ENCODE peak calls at places on chromosomes 5 and 9, in five cellular contexts. O is ovary, C is tibial nerve, H is stomach, Q is suprapubic skin. R is an unnamed sample. For H3K27me3, the result is how much of the 10 kb centered on the place peaks cover.

GRCh38 chr9:136808781-136809158 is 1.0 kb downstream of the RABL6 start:
- DNase-seq in O (no peak), Q (no peak), C (no peak), H (no peak), R (no peak)

GRCh38 chr9:84153885-84154284 is 173.3 kb downstream of the RMI1 start:
- DNase-seq in Q (no peak), H (peak), O (no peak), C (no peak), R (no peak)

GRCh38 chr5:180525363-180525762 is 31.2 kb downstream of the CNOT6 start:
- DNase-seq in H (no peak), C (no peak), Q (no peak), O (no peak), R (no peak)

GRCh38 chr5:176596689-176597416 is 13.1 kb downstream of the GPRIN1 start:
- DNase-seq in Q (no peak), H (peak), O (peak), C (no peak), R (peak)

GRCh38 chr5:15383469-15383868 is 116.5 kb upstream of the FBXL7 start:
- DNase-seq in C (no peak), O (no peak), Q (no peak), H (no peak), R (no peak)

GRCh38 chr9:17063535-17064135 is 71.2 kb upstream of the CNTLN start:
- DNase-seq in Q (no peak), H (no peak), C (no peak), O (no peak), R (no peak)

GRCh38 chr5:176779537-176779936 is 30.8 kb upstream of the UNC5A start:
- DNase-seq in H (no peak), C (no peak), Q (peak), O (peak), R (no peak)

GRCh38 chr5:141618030-141618803 is 583 bp downstream of the DIAPH1 start:
- DNase-seq in O (peak), C (no peak), Q (no peak), H (peak), R (peak)

GRCh38 chr5:180424094-180424493 is 70.1 kb upstream of the CNOT6 start:
- DNase-seq in O (no peak), C (no peak), H (no peak), Q (no peak), R (no peak)

GRCh38 chr5:178210073-178210526 is 5.8 kb downstream of the HNRNPAB start:
- DNase-seq in Q (no peak), C (no peak), O (no peak), H (no peak), R (no peak)

GRCh38 chr9:116323012-116323411 is 169.4 kb downstream of the PAPPA start:
- DNase-seq in H (no peak), Q (no peak), O (no peak), C (no peak), R (no peak)

GRCh38 chr5:157290156-157290980 is 24.4 kb downstream of the CYFIP2 start:
- DNase-seq in H (no peak), O (no peak), C (no peak), Q (no peak), R (no peak)

GRCh38 chr9:26656003-26656940 is 236.3 kb downstream of the CAAP1 start:
- DNase-seq in H (no peak), Q (no peak), C (no peak), O (no peak), R (no peak)

GRCh38 chr5:116626272-116626723 is 51.7 kb upstream of the SEMA6A start:
- DNase-seq in C (peak), Q (peak), O (peak), H (peak), R (peak)

GRCh38 chr9:36450110-36450732 is 50.2 kb upstream of the RNF38 start:
- DNase-seq in H (no peak), C (no peak), Q (no peak), O (no peak), R (no peak)

GRCh38 chr9:94065535-94065961 is 18.7 kb upstream of the PTPDC1 start:
- DNase-seq in C (peak), O (peak), H (peak), Q (peak), R (peak)

GRCh38 chr5:60674670-60675069 is 25.3 kb downstream of the DEPDC1B start:
- DNase-seq in H (no peak), O (no peak), Q (no peak), C (no peak), R (no peak)

DNA sequence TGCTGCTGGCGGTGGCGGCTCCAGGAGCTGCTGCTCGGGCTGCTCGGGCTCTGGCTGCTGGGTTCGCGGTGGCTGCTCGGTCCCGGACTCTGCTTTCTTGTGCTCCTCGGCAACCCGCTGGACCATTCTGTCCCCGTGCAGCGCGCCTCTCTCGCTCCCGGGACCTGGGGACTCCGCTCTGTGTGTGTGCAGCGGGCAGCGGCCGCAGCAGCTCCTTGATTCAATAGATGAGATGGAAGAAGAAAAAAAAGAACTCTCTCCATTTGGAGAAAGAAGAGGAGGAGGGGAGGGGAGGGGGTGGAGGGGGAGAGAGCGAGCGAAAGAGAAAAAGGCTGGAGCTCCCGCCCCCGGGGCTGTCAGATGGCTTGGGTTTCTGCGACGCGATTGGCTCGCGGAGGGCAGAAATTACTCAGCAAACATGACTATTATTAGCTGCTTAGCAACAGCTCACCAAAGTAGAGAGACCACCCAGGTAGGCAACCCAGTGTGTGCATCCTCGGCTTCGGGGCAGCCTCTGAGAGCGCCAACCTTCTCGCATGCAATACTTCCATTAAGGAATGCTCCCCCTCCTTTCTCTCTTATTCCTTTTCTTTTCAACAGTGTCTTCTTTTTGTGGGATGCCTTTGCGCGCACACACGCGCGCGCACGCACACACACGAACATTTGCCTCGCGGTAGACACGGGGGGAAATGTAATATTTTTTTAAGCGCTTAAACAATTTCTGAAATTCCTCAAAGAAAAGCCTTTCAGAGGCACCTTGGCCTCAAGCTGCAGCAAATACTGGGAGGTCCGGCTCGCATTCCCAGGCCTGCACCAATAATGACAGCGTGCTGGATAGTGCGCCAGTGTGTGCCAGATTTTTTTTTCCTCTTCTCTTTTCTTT is 7.6 kb downstream of the PTCH1 start:
- DNase-seq in Q (peak), C (peak), O (peak), H (peak), R (peak)
- H3K27ac ChIP-seq in Q (peak), C (peak), O (peak), H (peak), R (peak)

GRCh38 chr9:113410207-113411158 is at the start of the genes C9orf43 and POLE3:
- DNase-seq in C (peak), O (peak), Q (peak), H (peak), R (peak)
- TF ChIP-seq EP300 in C (peak), O (no peak), Q (no peak), H (no peak), R (no peak)

DNA sequence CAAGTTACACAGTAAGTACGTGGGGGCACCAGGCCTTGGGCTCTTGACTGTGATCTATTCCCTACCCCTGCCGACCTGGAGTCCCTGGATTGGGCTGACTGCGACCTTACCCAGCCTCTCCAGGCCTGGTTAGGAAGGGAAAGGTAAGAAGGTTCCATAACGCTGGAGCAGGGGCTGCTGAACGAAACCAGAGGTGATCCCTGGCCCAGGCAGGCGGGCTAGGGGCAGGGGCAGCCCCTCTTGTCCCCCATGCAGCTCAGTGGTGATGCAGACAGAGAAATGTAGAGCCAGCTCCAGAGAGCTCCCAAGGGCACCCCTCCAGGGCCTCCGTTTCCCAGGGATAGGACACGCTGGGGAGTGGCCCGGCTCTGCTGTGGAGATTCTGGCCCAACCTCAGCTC is 14.1 kb downstream of the PRRX2 start:
- DNase-seq in O (no peak), C (no peak), Q (no peak), H (no peak), R (no peak)
- H3K27me3 ChIP-seq in O (under half), C (under half), Q (under half), H (under half), R (under half)

GRCh38 chr5:91143840-91144239 is 239.3 kb downstream of the ARRDC3 start:
- DNase-seq in O (no peak), Q (no peak), C (no peak), H (no peak), R (no peak)
- H3K27ac ChIP-seq in O (no peak), Q (no peak), C (no peak), H (no peak), R (no peak)